ENCODE peak calls at places on chromosomes 11 and 22, in nine cellular contexts. S is MM.1S, Y is fibroblast of lung, G is A549, I is astrocyte, V is hepatocyte, J is OCI-LY7, U is endothelial cell of umbilical vein, Q is HepG2. K is an unnamed sample.

GRCh38 chr11:69040581-69041260 is 8.0 kb upstream of the TPCN2 start:
- DNase-seq in S (no peak), Y (peak), G (no peak), I (peak), V (no peak), J (no peak), U (no peak), Q (no peak), K (peak)

GRCh38 chr11:2450321-2451041 is 5.7 kb downstream of the KCNQ1 start:
- DNase-seq in S (no peak), Y (no peak), G (no peak), I (no peak), V (no peak), J (no peak), U (no peak), Q (no peak), K (peak)

GRCh38 chr22:45608763-45609180 is 62.9 kb upstream of the ATXN10 start:
- DNase-seq in S (peak), Y (peak), G (no peak), I (peak), V (no peak), J (no peak), U (no peak), Q (no peak), K (peak)

GRCh38 chr11:114242032-114242431 is 54.2 kb upstream of the NNMT start:
- DNase-seq in S (no peak), Y (no peak), G (no peak), I (no peak), V (no peak), J (no peak), U (no peak), Q (no peak), K (no peak)

GRCh38 chr11:108432783-108433182 is 34.5 kb downstream of the C11orf65 start:
- DNase-seq in S (no peak), Y (peak), G (no peak), I (peak), V (no peak), J (no peak), U (no peak), Q (no peak), K (peak)

GRCh38 chr11:129331217-129331616 is 44.4 kb upstream of the BARX2 start:
- DNase-seq in S (no peak), Y (peak), G (no peak), I (peak), V (peak), J (no peak), U (no peak), Q (peak), K (no peak)

GRCh38 chr11:19455731-19456130 is 215.0 kb upstream of the E2F8 start:
- DNase-seq in S (no peak), Y (no peak), G (no peak), I (no peak), V (no peak), J (no peak), U (no peak), Q (no peak), K (no peak)

GRCh38 chr11:70736461-70736860 is 338.1 kb downstream of the CTTN start:
- DNase-seq in S (no peak), Y (no peak), G (no peak), I (no peak), V (no peak), J (no peak), U (no peak), Q (no peak), K (peak)

GRCh38 chr11:32840587-32840986 is 10.9 kb downstream of the PRRG4 start:
- DNase-seq in S (no peak), Y (no peak), G (no peak), I (no peak), V (no peak), J (no peak), U (no peak), Q (no peak), K (no peak)

GRCh38 chr22:39309881-39310714 is 9.3 kb downstream of the RPL3 start:
- DNase-seq in S (no peak), Y (no peak), G (no peak), I (no peak), V (no peak), J (peak), U (no peak), Q (no peak), K (peak)

GRCh38 chr11:3735827-3736226 is 61.5 kb downstream of the NUP98 start:
- DNase-seq in S (no peak), Y (peak), G (no peak), I (peak), V (no peak), J (no peak), U (no peak), Q (no peak), K (no peak)

GRCh38 chr22:39266398-39267030 is 21.7 kb upstream of the PDGFB start:
- DNase-seq in S (peak), Y (peak), G (no peak), I (no peak), V (no peak), J (no peak), U (no peak), Q (peak), K (peak)

GRCh38 chr11:96242971-96243647 is 99.9 kb downstream of the MAML2 start:
- DNase-seq in S (no peak), Y (peak), G (peak), I (peak), V (peak), J (no peak), U (peak), Q (peak), K (peak)

GRCh38 chr11:76640540-76640939 is 30.0 kb downstream of the LRRC32 start:
- DNase-seq in S (no peak), Y (no peak), G (no peak), I (no peak), V (no peak), J (no peak), U (no peak), Q (no peak), K (no peak)

GRCh38 chr11:75260396-75260795 is 19.8 kb downstream of the TPBGL start:
- DNase-seq in S (no peak), Y (no peak), G (no peak), I (no peak), V (no peak), J (no peak), U (no peak), Q (no peak), K (peak)

GRCh38 chr11:69297926-69298777 is 4.2 kb downstream of the MYEOV start:
- DNase-seq in S (peak), Y (peak), G (peak), I (peak), V (peak), J (peak), U (peak), Q (peak), K (peak)

GRCh38 chr11:67534070-67534679 is 10.9 kb upstream of the CABP2 start:
- DNase-seq in S (no peak), Y (no peak), G (no peak), I (no peak), V (no peak), J (peak), U (no peak), Q (no peak), K (no peak)

GRCh38 chr22:24474221-24474620 is 20.9 kb upstream of the UPB1 start:
- DNase-seq in S (no peak), Y (peak), G (no peak), I (peak), V (peak), J (no peak), U (peak), Q (peak), K (peak)

GRCh38 chr11:73205666-73206343 is 12.3 kb upstream of the P2RY2 start:
- DNase-seq in S (no peak), Y (no peak), G (no peak), I (no peak), V (peak), J (no peak), U (no peak), Q (no peak), K (peak)

GRCh38 chr11:129973809-129974208 is 28.8 kb downstream of the PRDM10 start:
- DNase-seq in S (no peak), Y (peak), G (no peak), I (no peak), V (peak), J (no peak), U (no peak), Q (peak), K (no peak)

GRCh38 chr11:93001812-93002211 is 32.4 kb downstream of the MTNR1B start:
- DNase-seq in S (no peak), Y (no peak), G (no peak), I (no peak), V (no peak), J (no peak), U (no peak), Q (no peak), K (no peak)

GRCh38 chr11:45024846-45025623 is 74.4 kb upstream of the TP53I11 start:
- DNase-seq in S (no peak), Y (no peak), G (no peak), I (no peak), V (no peak), J (no peak), U (no peak), Q (no peak), K (no peak)

GRCh38 chr22:29093501-29093921 is 20.7 kb downstream of the KREMEN1 start:
- DNase-seq in S (no peak), Y (peak), G (no peak), I (peak), V (no peak), J (no peak), U (no peak), Q (no peak), K (peak)

GRCh38 chr11:111157571-111157970 is 88.0 kb upstream of the POU2AF2 start:
- DNase-seq in S (no peak), Y (no peak), G (no peak), I (no peak), V (no peak), J (no peak), U (no peak), Q (no peak), K (no peak)

GRCh38 chr11:75492181-75492820 is 33.4 kb downstream of the GDPD5 start:
- DNase-seq in S (no peak), Y (peak), G (no peak), I (no peak), V (no peak), J (peak), U (peak), Q (no peak), K (peak)

GRCh38 chr11:45648931-45649330 is 16.5 kb downstream of the CHST1 start:
- DNase-seq in S (no peak), Y (no peak), G (no peak), I (no peak), V (no peak), J (no peak), U (no peak), Q (no peak), K (peak)

GRCh38 chr11:43988040-43988793 is 45.8 kb downstream of the C11orf96 start:
- DNase-seq in S (no peak), Y (peak), G (no peak), I (peak), V (no peak), J (no peak), U (no peak), Q (no peak), K (peak)

GRCh38 chr22:22930571-22931556 is 43.2 kb downstream of the IGLL5 start:
- DNase-seq in S (no peak), Y (no peak), G (no peak), I (no peak), V (no peak), J (no peak), U (no peak), Q (no peak), K (no peak)

GRCh38 chr11:104934594-104934993 is 33.8 kb downstream of the CASP4 start:
- DNase-seq in S (peak), Y (no peak), G (no peak), I (no peak), V (no peak), J (no peak), U (no peak), Q (no peak), K (no peak)

GRCh38 chr22:19480173-19480568 is 451 bp downstream of the CDC45 start:
- DNase-seq in S (no peak), Y (no peak), G (no peak), I (no peak), V (no peak), J (peak), U (no peak), Q (peak), K (no peak)

GRCh38 chr11:134313821-134314607 is 17.8 kb upstream of the GLB1L2 start:
- DNase-seq in S (no peak), Y (no peak), G (no peak), I (no peak), V (no peak), J (no peak), U (no peak), Q (no peak), K (peak)

GRCh38 chr22:27270818-27271510 is 530.6 kb downstream of the MN1 start:
- DNase-seq in S (no peak), Y (peak), G (no peak), I (no peak), V (no peak), J (no peak), U (no peak), Q (no peak), K (no peak)

DNA sequence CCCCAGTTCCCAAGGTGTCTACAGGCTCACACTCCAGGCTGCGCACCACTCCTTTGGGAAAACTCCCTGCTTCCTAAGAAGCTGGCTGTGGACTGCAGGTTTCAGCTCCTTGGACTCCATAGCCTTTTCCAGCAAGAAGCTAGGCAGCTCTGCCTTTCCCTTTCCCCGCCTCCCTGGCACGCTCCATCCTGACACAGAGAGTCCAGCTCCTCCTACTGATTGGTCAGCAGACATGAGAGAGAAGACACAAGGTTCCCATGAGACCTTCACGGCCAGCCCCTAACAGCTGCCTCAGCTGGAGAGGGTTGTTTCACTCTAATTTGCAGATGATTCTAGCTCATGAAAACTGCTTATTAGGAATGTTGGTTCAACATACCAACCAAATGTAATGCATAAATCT is 27.6 kb downstream of the TENM4 start:
- DNase-seq in S (no peak), Y (peak), G (no peak), I (peak), V (peak), J (no peak), U (no peak), Q (no peak), K (peak)
- TF ChIP-seq CTCF in S (no peak), Y (peak), G (no peak), I (no peak), V (no peak), J (no peak), U (no peak), Q (no peak), K (no peak)

GRCh38 chr11:64870893-64871849 is 7.2 kb downstream of the EHD1 start:
- DNase-seq in S (no peak), Y (no peak), G (no peak), I (no peak), V (no peak), J (no peak), U (peak), Q (no peak), K (no peak)
- H3K4me2 ChIP-seq in S (no peak), Y (peak), G (peak), I (peak), V (peak), J (peak), U (peak), Q (peak), K (peak)

DNA sequence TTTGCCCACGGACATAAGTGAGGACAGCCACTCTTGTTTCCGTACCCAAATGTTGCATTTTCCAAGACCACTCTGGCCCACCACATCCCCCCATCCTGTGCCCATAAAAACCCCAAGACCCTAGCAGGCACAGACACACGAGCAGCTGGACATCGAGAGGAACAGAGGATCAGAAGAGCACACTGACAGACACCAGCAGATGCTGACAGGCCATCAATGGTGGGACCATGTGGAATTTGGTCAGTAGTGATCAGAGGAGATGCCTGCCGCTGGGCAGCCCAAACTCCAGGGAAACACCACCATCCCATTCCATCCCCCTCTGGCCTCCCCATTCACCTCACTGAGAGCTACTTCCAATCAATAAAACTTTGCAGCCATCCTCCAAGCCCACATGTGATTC is 87.0 kb downstream of the DLG2 start:
- DNase-seq in S (no peak), Y (no peak), G (no peak), I (no peak), V (no peak), J (no peak), U (no peak), Q (no peak), K (no peak)
- H3K27ac ChIP-seq in S (no peak), Y (no peak), G (no peak), I (no peak), V (no peak), J (no peak), U (no peak), Q (no peak), K (no peak)

GRCh38 chr11:9315078-9315688 is 790 bp upstream of the TMEM41B start:
- DNase-seq in S (peak), Y (peak), G (peak), I (peak), V (no peak), J (no peak), U (no peak), Q (no peak), K (peak)

GRCh38 chr11:9316334-9316733 is 1.9 kb upstream of the TMEM41B start:
- DNase-seq in S (no peak), Y (no peak), G (no peak), I (no peak), V (no peak), J (no peak), U (no peak), Q (no peak), K (peak)

GRCh38 chr11:9313648-9314290 is 624 bp downstream of the TMEM41B start:
- DNase-seq in S (peak), Y (peak), G (peak), I (peak), V (peak), J (peak), U (peak), Q (no peak), K (peak)

GRCh38 chr11:9310485-9310884 is 3.9 kb downstream of the TMEM41B start:
- DNase-seq in S (no peak), Y (no peak), G (no peak), I (no peak), V (no peak), J (no peak), U (no peak), Q (no peak), K (no peak)

GRCh38 chr11:9314291-9315077 is at the start of gene TMEM41B:
- DNase-seq in S (peak), Y (peak), G (peak), I (peak), V (peak), J (peak), U (peak), Q (peak), K (peak)
- TF ChIP-seq CTCF in S (no peak), Y (no peak), G (no peak), I (peak), V (peak), J (peak), U (no peak), Q (peak), K (no peak)

DNA sequence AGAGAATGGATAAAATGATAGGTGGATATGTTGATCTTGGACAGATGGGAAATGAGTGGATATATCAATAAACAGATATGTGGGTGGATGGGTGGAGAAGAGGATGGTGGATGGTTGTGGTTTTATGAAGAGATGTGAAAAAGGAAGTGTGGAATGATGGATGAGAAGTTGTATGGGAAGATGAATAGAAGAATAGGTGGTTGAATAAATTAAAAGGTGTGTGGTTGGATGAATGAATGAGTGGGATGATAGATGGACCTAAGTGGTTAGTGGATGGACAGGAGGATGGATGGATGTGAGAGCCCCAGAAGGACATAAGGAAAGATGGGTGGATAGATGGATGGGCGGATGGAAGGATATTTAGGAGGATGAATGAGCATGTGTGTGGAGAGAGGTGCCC is 913 bp upstream of the CD44 start:
- DNase-seq in S (no peak), Y (peak), G (no peak), I (peak), V (no peak), J (no peak), U (no peak), Q (no peak), K (no peak)
- H3K4me2 ChIP-seq in S (peak), Y (peak), G (peak), I (peak), V (no peak), J (no peak), U (peak), Q (no peak), K (peak)

DNA sequence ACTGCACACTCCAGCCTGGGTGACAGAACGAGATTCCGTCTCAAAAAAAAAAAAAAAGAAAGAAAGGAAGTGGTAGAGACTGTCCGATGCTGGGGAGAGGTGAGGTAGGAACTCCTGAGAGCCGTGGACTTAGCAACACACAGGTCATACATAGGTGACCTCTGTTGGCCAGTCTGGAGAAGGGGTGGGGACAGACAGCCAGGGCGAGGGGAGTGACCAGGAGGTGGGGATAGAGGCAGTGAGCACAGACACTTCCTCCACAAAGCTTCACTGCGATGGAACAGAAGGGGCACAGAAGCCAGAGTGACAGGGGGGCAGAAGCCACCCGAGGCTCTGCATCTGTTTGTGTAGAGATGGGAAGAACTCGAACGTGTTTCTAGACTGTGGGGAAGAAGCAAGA is 47.1 kb downstream of the MYH9 start:
- DNase-seq in S (no peak), Y (no peak), G (no peak), I (no peak), V (no peak), J (no peak), U (no peak), Q (peak), K (peak)
- H3K27ac ChIP-seq in S (no peak), Y (peak), G (peak), I (peak), V (no peak), J (no peak), U (peak), Q (peak), K (peak)

K was measured in osteoblast.